ENCODE peak calls at places on chromosomes 13 and 19, in five cellular contexts. E is heart left ventricle, H is PC-3, B is spleen, P is H7. K is an unnamed sample.

GRCh38 chr13:80962173-80962572 is 621.2 kb upstream of the SPRY2 start:
- DNase-seq in P (no peak), E (no peak), B (no peak), H (peak), K (no peak)

GRCh38 chr19:5826531-5827341 is 12.8 kb downstream of the FUT6 start:
- DNase-seq in E (peak), H (peak), B (peak), P (peak), K (peak)

GRCh38 chr19:45508931-45509691 is 1.8 kb downstream of the VASP start:
- DNase-seq in B (peak), H (peak), E (peak), P (peak), K (peak)

GRCh38 chr19:29260477-29261317 is 47.7 kb upstream of the UQCRFS1 start:
- DNase-seq in H (no peak), B (no peak), P (peak), E (no peak), K (no peak)

GRCh38 chr19:42066075-42066754 is 3.8 kb downstream of the GRIK5 start:
- DNase-seq in P (peak), H (peak), B (no peak), E (no peak), K (no peak)

GRCh38 chr13:32267836-32268439 is 47.2 kb downstream of the ZAR1L start:
- DNase-seq in P (peak), H (peak), B (no peak), E (no peak), K (peak)

GRCh38 chr19:15464394-15465385 is at the start of gene RASAL3:
- DNase-seq in B (peak), P (no peak), H (no peak), E (no peak), K (no peak)

GRCh38 chr13:96824110-96824509 is 170.2 kb downstream of the OXGR1 start:
- DNase-seq in H (no peak), B (no peak), E (no peak), P (no peak), K (no peak)

GRCh38 chr13:90365130-90365529 is 982.4 kb upstream of the MIR17HG start:
- DNase-seq in H (no peak), E (no peak), B (no peak), P (no peak), K (no peak)

GRCh38 chr13:72141845-72142470 is 275.0 kb upstream of the DACH1 start:
- DNase-seq in P (no peak), B (no peak), E (no peak), H (peak), K (no peak)

GRCh38 chr13:32427852-32428580 is at the start of gene N4BP2L1:
- DNase-seq in H (peak), E (peak), B (peak), P (peak), K (peak)

GRCh38 chr13:29564828-29565227 is 30.7 kb downstream of the SLC7A1 start:
- DNase-seq in P (no peak), B (no peak), E (no peak), H (no peak), K (no peak)

GRCh38 chr13:58085819-58086218 is 454.3 kb downstream of the PCDH17 start:
- DNase-seq in E (no peak), B (no peak), H (no peak), P (no peak), K (no peak)

GRCh38 chr19:50844296-50844935 is 10.3 kb upstream of the KLK3 start:
- DNase-seq in H (no peak), B (peak), P (no peak), E (no peak), K (no peak)

GRCh38 chr13:43042410-43042921 is 19.1 kb downstream of the DNAJC15 start:
- DNase-seq in P (no peak), E (no peak), H (no peak), B (no peak), K (no peak)

GRCh38 chr13:50543767-50544166 is 299.7 kb downstream of the DLEU7 start:
- DNase-seq in E (no peak), B (no peak), H (peak), P (no peak), K (no peak)

GRCh38 chr19:29764322-29764721 is 47.5 kb upstream of the CCNE1 start:
- DNase-seq in B (no peak), P (no peak), E (no peak), H (no peak), K (no peak)

GRCh38 chr19:1147934-1148549 is 26.0 kb downstream of the SBNO2 start:
- DNase-seq in P (no peak), H (no peak), E (no peak), B (no peak), K (no peak)

GRCh38 chr13:21897140-21897539 is 226.3 kb downstream of the FGF9 start:
- DNase-seq in B (no peak), P (no peak), E (no peak), H (no peak), K (no peak)

GRCh38 chr13:31767175-31767900 is 28.0 kb downstream of the RXFP2 start:
- DNase-seq in H (no peak), E (no peak), B (no peak), P (no peak), K (no peak)

DNA sequence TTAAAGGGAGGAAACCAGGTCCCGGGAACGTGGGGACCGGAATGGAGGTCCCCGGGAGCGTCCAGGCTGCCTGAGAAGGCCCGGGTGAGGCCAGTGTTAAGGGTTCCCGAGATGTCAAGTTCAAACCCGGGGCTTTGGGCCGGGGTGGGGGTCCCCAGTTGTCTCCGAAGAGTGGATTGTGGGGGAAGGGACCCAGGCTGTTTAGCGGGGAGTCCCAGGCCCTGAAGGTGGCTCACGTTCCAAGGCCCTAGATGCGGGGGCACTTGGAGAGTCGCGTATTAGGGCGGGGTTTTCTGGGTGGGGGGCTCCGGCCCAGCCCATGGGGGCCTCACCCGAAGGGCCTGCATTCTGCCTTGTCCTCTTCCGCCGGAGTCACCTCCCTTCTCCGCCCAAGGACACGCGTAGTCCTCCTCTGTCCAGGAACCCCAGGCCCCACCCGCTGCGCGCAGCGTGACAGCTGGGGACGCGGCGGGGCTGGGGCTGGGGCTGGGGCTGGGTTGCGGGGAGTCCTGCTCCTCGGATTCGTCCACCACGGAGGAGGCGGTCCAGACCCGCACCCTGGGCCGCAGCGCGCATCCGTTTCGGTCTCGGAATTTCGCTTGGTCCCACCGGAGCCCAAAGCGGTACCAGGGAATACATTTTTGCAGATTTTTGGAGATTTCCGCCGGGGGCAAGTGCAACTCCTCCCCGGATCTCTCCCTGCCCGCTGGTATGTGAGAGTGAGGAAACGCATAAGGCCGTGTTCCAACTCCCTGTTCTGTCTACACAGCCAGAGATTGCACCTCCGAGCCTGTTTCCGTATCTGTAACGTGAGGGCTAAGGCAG is at the start of gene COX7A1:
- DNase-seq in P (peak), E (peak), H (no peak), B (peak), K (peak)
- H3K4me3 ChIP-seq in P (peak), E (peak), H (no peak), B (peak), K (peak)

DNA sequence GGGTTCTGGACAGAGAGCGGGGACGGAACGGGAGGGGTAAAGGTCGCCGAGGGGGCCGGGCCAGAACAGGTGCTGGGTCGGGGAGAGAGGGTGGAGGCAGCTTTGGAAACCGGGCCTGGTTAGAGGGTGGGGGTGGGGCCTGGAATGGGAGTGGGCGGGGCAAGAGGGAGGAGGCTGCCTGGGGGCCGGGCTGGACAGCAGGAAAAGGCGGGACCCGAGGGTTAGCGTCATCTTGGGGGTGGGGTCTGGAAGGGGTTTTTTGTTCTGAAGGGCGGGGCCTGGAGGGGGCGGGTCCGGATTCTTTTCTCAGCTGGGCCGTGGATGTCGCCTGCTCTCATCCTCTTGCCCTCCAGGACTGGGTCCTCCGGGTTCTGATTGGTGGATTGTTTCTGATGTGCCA is 4.3 kb upstream of the ZNF813 start:
- DNase-seq in H (no peak), P (peak), E (peak), B (no peak), K (peak)
- H3K4me3 ChIP-seq in H (no peak), P (peak), E (no peak), B (no peak), K (no peak)

GRCh38 chr19:46760363-46760762 is 14.1 kb upstream of the STRN4 start:
- DNase-seq in H (no peak), B (no peak), P (no peak), E (no peak), K (no peak)
- H3K4me3 ChIP-seq in H (no peak), B (no peak), P (no peak), E (no peak), K (no peak)

GRCh38 chr13:40985596-40986327 is 33.4 kb downstream of the ELF1 start:
- DNase-seq in B (no peak), P (no peak), E (no peak), H (no peak), K (no peak)
- H3K4me3 ChIP-seq in B (no peak), P (no peak), E (no peak), H (no peak), K (peak)

DNA sequence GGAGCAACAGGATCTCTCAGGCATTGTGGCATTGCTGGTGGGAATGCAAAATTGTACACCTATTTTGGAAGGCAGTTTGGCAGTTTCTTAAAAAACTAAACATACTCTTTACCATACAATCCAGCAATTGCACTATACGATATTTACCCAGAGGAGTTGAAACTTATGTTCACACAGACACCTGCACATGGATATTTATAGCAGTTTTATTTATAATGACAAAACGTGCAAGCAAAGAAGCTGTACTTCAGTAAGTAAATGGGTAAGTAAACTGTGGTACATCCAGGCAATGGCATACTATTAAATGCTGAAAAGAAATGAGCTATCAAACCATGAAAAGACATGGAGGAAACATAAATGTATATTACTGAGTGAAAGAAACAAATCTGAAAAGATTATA is 71.6 kb upstream of the UBAC2 start:
- DNase-seq in E (no peak), P (no peak), B (no peak), H (no peak), K (no peak)
- H3K4me3 ChIP-seq in E (no peak), P (no peak), B (no peak), H (no peak), K (no peak)

DNA sequence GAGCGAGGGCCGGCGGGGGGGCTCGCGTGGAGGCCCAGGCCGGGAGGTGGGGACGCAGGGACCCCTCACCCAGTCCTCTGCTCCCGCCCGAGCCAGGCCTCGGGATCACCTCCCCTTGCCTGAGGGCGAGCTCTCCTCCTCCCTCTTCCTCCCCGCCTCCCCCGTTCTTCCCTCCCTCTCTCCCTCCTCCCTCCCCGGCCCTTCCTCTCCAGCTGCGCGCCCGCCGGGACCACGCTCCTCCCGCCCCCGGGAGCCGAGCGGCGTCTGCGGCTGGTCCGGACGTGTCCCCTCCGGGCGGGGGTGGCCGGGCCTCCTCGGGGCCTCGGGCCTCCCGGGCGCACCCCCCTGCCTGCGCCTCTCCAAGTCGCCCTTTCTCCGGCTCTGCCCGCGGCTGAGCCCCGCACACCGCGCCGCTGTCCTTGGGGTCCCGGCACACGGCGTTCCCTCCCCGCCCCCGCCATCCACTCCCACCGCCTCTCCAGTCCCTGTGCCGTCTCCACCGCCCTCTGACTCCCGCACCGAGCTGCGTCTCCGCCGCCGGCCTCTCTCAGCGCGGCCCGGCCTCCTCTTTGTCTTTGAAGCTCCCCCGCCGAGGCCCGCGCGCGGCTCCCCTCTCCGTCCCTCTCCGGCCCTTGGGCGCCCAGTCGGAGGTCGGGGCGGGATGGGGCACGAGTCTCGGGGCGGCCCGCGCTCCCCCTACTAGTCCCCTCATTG is 5.7 kb downstream of the SOX1 start:
- DNase-seq in B (no peak), P (peak), E (no peak), H (no peak), K (no peak)
- H3K4me3 ChIP-seq in B (no peak), P (peak), E (peak), H (no peak), K (no peak)

DNA sequence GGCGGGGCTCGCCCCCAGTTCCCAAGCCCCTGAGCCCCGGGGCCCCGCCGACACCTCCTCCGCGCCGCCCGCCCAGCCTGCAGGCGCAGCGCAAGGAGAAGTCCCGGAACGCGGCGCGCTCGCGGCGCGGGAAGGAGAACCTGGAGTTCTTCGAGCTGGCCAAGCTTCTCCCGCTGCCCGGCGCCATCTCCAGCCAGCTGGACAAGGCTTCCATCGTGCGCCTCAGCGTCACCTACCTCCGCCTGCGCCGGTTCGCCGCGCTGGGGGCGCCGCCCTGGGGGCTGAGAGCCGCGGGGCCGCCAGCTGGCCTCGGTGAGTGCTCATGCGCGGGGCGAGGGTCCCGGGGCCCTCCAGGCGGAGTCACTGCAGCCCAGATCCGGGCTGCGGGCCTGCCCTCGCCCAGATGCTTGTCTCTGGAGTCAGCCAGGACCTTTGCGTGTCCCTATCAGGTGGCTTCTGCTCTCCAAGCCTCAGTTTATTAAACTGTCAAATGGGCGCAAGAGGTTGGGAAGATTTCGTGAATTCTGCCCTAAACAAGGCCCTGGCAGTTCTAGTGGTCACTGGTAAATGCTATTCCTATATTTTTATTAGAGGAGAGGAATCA is 2.0 kb downstream of the NPAS1 start:
- DNase-seq in E (no peak), P (peak), B (peak), H (no peak), K (no peak)
- H3K4me3 ChIP-seq in E (no peak), P (peak), B (peak), H (peak), K (no peak)

DNA sequence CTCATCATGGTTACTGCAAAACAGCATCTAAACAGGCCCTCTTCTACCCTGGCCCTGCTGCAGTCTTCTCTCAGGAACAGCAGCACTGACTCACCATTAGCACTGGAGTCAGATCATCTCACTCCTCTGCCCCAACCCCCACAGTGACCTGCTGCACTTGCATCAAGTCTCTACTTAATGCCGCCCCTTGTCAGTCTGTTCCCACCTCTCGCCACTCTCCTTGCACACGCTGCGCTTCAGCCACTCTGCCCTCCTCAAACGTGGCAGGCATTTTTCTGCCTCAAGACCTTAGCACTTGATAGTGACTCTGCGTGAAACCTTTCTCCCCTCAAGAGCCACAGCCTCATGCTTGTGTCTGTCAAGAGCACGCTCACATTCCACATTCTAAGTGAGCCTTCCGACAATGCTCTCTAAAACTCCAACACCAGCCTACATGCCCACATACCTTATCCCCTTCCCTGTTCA is 22.1 kb downstream of the MIPEP start:
- DNase-seq in H (peak), E (no peak), P (no peak), B (no peak), K (no peak)
- H3K4me3 ChIP-seq in H (no peak), E (no peak), P (no peak), B (no peak), K (no peak)

GRCh38 chr19:7395360-7395781 is 46.6 kb downstream of the ARHGEF18 start:
- DNase-seq in P (peak), H (peak), E (no peak), B (no peak), K (no peak)

GRCh38 chr19:7401694-7402093 is 53.0 kb downstream of the ARHGEF18 start:
- DNase-seq in E (no peak), P (no peak), H (no peak), B (no peak), K (no peak)

GRCh38 chr19:7397687-7398086 is 49.0 kb downstream of the ARHGEF18 start:
- DNase-seq in B (no peak), E (no peak), P (no peak), H (peak), K (no peak)

GRCh38 chr19:7395793-7396192 is 47.1 kb downstream of the ARHGEF18 start:
- DNase-seq in B (no peak), P (no peak), H (peak), E (no peak), K (no peak)

DNA sequence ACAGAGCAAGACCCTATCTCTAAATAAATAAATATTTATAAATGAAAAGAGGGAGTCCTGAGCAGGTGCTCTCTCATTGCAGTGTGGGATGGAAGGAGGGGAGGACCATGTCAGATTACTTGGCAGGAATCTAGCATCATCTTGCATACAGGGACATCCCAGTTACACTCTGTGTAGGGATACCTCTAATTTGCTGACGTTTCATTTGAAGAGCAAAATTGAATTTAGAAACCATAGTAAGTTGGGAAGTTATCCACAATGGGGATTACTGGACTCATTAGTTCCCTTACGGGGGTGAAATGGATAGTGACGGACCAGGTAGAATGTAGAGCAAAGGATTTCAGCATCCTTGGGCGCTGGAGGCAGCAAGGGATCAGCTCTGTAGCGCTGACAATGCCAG is 52.1 kb downstream of the ARHGEF18 start:
- DNase-seq in B (no peak), P (no peak), E (no peak), H (no peak), K (no peak)
- H3K4me3 ChIP-seq in B (no peak), P (no peak), E (no peak), H (no peak), K (no peak)